ENCODE peak calls at places on chromosomes 2 and 18, in four cellular contexts. Z, Y, K and G are unnamed samples. For H3K4me1, the result is how much of the 10 kb centered on the place peaks cover.

GRCh38 chr18:62164296-62164695 is 22.6 kb downstream of the PIGN start:
- DNase-seq in Z (no peak), Y (no peak), K (no peak), G (no peak)

GRCh38 chr2:15184491-15184890 is 376.6 kb downstream of the NBAS start:
- DNase-seq in Z (no peak), Y (no peak), K (no peak), G (no peak)

GRCh38 chr18:75533954-75534353 is 106.5 kb upstream of the SMIM21 start:
- DNase-seq in Z (no peak), Y (no peak), K (no peak), G (no peak)

GRCh38 chr2:119512946-119513345 is 11.3 kb downstream of the SCTR start:
- DNase-seq in Z (no peak), Y (no peak), K (no peak), G (no peak)

GRCh38 chr2:119372778-119373568 is 6.2 kb downstream of the DBI start:
- DNase-seq in Z (no peak), Y (no peak), K (no peak), G (no peak)

GRCh38 chr2:138023976-138024375 is 59.7 kb downstream of the HNMT start:
- DNase-seq in Z (no peak), Y (no peak), K (no peak), G (peak)

GRCh38 chr2:240865391-240865790 is 3.2 kb upstream of the AGXT start:
- DNase-seq in Z (no peak), Y (no peak), K (no peak), G (no peak)

GRCh38 chr2:6864938-6865345 is 765 bp downstream of the CMPK2 start:
- DNase-seq in Z (peak), Y (peak), K (no peak), G (no peak)

GRCh38 chr18:58784601-58785137 is 80.0 kb upstream of the ZNF532 start:
- DNase-seq in Z (no peak), Y (no peak), K (no peak), G (no peak)

GRCh38 chr2:210517169-210517693 is 39.2 kb upstream of the CPS1 start:
- DNase-seq in Z (no peak), Y (no peak), K (no peak), G (no peak)

GRCh38 chr2:29601872-29602271 is 319.5 kb downstream of the ALK start:
- DNase-seq in Z (no peak), Y (no peak), K (no peak), G (no peak)

GRCh38 chr2:70029814-70030409 is 57.4 kb upstream of the PCBP1 start:
- DNase-seq in Z (peak), Y (peak), K (no peak), G (no peak)

GRCh38 chr2:220394433-220394832 is 767.0 kb downstream of the SLC4A3 start:
- DNase-seq in Z (no peak), Y (no peak), K (no peak), G (no peak)

GRCh38 chr2:55150834-55151233 is 81.3 kb downstream of the CLHC1 start:
- DNase-seq in Z (no peak), Y (no peak), K (no peak), G (no peak)

GRCh38 chr2:149296031-149296430 is 34.4 kb upstream of the LYPD6 start:
- DNase-seq in Z (no peak), Y (no peak), K (no peak), G (no peak)

GRCh38 chr2:240949791-240950705 is 43.9 kb downstream of the CROCC2 start:
- DNase-seq in Z (peak), Y (peak), K (peak), G (no peak)

GRCh38 chr2:142834003-142834402 is 43.5 kb upstream of the KYNU start:
- DNase-seq in Z (no peak), Y (no peak), K (no peak), G (no peak)

GRCh38 chr2:191678437-191679110 is 638 bp downstream of the NABP1 start:
- DNase-seq in Z (peak), Y (peak), K (no peak), G (peak)

GRCh38 chr2:196279496-196279895 is 108.1 kb upstream of the STK17B start:
- DNase-seq in Z (no peak), Y (no peak), K (no peak), G (no peak)

GRCh38 chr2:188524519-188525113 is 232.9 kb downstream of the GULP1 start:
- DNase-seq in Z (peak), Y (no peak), K (no peak), G (peak)

GRCh38 chr2:115163572-115163971 is 721.1 kb downstream of the DPP10 start:
- DNase-seq in Z (no peak), Y (no peak), K (no peak), G (no peak)

GRCh38 chr18:80243204-80243603 is 4.1 kb downstream of the PARD6G start:
- DNase-seq in Z (no peak), Y (no peak), K (no peak), G (no peak)

GRCh38 chr18:79937103-79937860 is 14.2 kb downstream of the SLC66A2 start:
- DNase-seq in Z (peak), Y (peak), K (peak), G (no peak)

GRCh38 chr2:173568054-173568453 is 213.4 kb downstream of the CDCA7 start:
- DNase-seq in Z (peak), Y (no peak), K (no peak), G (no peak)

GRCh38 chr2:71952572-71953188 is 195.0 kb downstream of the CYP26B1 start:
- DNase-seq in Z (no peak), Y (no peak), K (no peak), G (peak)

GRCh38 chr2:225937625-225938024 is 538.1 kb downstream of the NYAP2 start:
- DNase-seq in Z (no peak), Y (no peak), K (no peak), G (no peak)

GRCh38 chr2:9380702-9381628 is 42.4 kb downstream of the ITGB1BP1 start:
- DNase-seq in Z (peak), Y (peak), K (no peak), G (no peak)

GRCh38 chr2:8544168-8544785 is 137.6 kb upstream of the ID2 start:
- DNase-seq in Z (no peak), Y (no peak), K (no peak), G (no peak)

GRCh38 chr18:51921862-51922261 is 418.1 kb upstream of the DCC start:
- DNase-seq in Z (no peak), Y (no peak), K (no peak), G (no peak)

GRCh38 chr2:179422037-179422643 is 157.5 kb upstream of the SESTD1 start:
- DNase-seq in Z (peak), Y (peak), K (peak), G (peak)

GRCh38 chr18:13543811-13544732 is 182.3 kb downstream of the FAM210A start:
- DNase-seq in Z (no peak), Y (no peak), K (no peak), G (no peak)

GRCh38 chr18:38718365-38718901 is 1152.8 kb upstream of the CELF4 start:
- DNase-seq in Z (no peak), Y (peak), K (no peak), G (no peak)

GRCh38 chr2:195596840-195597239 is 60.2 kb upstream of the SLC39A10 start:
- DNase-seq in Z (no peak), Y (no peak), K (no peak), G (no peak)

DNA sequence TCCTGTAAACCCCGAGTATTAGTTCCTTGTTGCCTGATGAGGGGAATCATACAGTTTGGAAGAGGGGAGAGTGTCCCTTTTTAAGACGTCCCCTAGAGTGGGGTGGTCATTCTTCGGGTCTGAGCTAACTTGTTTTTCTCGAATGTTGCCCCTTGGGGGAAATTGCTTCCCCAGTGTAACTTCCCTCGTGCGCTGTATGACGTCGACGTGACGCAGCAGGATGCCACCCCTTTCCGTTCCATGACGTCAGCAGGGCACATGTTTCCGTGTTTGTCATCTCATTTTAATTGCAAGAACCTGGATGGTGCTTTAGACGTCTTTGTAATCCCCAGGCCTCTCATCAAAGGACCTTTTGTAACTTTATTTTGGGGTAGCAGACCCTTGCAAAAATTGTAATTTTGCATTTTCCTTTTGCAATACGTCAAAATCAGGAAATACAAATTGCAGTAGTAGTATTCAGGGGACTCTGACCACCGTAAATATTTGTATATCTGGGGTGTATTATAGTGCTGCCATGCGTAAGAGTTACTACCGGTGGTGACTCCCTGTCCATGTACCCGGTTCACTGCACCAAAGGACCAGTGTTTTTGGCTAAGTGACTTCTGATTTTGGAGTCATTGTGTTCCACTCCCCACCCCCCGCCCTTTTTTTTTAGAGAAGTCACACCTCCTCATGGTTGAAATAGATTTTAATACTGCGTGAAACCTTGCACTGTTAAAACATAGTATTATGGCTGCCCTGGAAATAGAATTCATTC is 712 bp downstream of the BABAM2 start:
- DNase-seq in Z (peak), Y (peak), K (peak), G (peak)
- TF ChIP-seq POLR2AphosphoS5 in Z (peak), Y (no peak), K (peak), G (peak)

GRCh38 chr2:207160115-207160514 is 5.6 kb downstream of the KLF7 start:
- DNase-seq in Z (no peak), Y (no peak), K (no peak), G (no peak)
- H3K4me1 ChIP-seq in Z (under half), Y (half or more), K (under half), G (under half)

DNA sequence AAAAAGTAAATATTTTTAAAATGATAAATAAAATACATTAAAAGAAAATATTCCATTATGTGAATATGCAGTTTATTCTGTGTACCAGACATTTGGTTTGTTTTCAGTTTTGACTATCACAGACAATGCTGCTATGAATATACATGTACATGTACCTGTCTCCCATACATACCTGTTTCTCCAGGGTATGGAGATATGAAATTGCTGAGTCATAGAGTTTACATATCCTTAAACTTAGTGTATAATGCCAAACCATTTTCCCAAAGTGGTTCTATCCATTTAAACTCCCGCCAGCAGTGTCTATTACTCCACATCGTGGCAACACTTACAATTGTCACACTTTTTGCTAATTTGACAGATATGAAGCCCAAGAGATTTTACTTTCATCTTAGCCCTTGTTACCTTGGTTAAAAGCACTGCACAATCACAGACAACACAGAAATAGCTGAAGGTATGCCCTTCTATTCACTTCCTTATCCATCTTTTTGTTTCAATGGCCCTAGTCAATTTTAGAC is 56.3 kb downstream of the ZNF521 start:
- DNase-seq in Z (no peak), Y (no peak), K (no peak), G (no peak)
- TF ChIP-seq POLR2AphosphoS5 in Z (no peak), Y (no peak), K (no peak), G (no peak)

DNA sequence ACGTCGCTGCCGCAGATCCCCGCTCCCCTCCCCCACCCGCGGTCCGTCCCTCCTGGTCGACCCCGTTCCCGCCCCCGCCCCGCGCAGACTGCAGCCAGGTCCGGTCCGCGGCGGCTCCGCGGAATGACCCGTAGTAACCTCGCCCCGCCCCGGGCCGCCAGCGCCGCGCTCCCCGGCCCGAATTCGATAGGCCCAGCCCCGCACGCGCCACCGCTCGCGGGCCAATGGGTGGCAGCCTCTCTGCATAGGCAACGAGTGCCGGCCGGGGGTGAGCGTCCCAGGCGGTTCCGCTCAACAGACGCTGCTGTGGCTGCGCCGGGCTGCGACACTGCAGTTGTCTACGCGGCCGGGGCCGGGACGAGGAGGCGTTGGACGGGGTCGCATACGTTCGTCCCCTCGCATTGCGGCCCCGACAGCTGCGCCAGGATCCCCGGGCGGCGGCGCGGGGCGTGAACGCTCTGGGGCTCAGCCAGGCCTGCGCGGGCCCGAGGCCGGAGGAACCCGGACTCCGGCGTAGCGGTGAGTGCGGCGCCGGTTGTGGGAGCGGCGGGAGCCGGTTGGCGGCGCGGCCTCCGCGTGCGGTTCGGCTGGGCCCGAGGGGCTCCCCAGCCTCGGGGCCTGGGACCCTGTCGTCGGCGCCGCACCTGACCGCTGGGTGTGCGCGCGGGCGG is at the start of gene ACSL3:
- DNase-seq in Z (peak), Y (peak), K (peak), G (peak)
- H3K4me1 ChIP-seq in Z (under half), Y (under half), K (under half), G (under half)

GRCh38 chr2:215571693-215572092 is 135.8 kb upstream of the FN1 start:
- DNase-seq in Z (no peak), Y (no peak), K (no peak), G (no peak)
- TF ChIP-seq POLR2AphosphoS5 in Z (no peak), Y (no peak), K (no peak), G (no peak)

GRCh38 chr2:16662440-16662839 is 3.2 kb downstream of the CYRIA start:
- DNase-seq in Z (no peak), Y (peak), K (no peak), G (no peak)
- H3K4me1 ChIP-seq in Z (under half), Y (half or more), K (under half), G (under half)

GRCh38 chr2:233189032-233189431 is 62.4 kb upstream of the ATG16L1 start:
- DNase-seq in Z (no peak), Y (no peak), K (no peak), G (no peak)
- TF ChIP-seq POLR2AphosphoS5 in Z (no peak), Y (no peak), K (no peak), G (no peak)

DNA sequence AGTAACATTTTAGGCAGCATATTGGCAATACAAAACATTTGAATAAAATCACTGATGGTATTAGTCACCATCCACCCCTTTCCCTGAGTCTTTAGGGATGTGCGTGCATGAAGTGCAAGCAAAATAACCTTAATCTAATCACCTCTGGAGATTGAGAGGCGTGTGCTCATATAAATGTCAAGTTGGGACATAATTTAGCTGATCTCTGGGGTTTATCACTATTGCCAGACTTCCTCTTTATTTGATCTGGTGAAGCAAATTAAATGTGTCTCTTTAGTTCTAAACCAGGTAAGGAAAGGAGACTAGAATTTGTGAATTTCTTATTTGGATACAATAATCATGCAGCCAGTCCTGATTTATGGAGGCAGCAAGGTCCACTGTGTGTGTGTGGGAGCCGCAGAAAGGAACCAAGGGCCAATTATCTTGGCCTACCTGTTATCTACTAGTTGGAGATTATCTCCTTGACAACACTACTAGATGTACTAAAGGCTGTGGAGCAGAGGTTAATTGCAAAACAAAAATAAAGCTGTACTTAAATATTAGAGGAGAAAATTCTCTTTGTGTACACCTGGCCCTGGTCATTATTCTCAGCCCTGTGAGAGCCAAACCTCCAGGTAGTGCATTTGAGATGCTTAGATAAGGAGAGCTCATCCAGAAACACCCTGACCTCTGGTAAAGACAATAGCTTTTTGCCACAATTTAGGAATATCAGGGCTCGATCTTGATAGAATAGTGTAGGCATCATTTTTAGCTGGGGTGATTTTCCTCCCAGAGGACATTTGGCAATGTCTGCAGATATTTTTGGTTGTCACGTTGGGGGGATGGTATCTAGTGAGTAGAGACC is 78.2 kb downstream of the HRH4 start:
- DNase-seq in Z (no peak), Y (no peak), K (no peak), G (no peak)
- H3K4me1 ChIP-seq in Z (under half), Y (under half), K (under half), G (under half)